ENCODE peak calls at places on chromosomes 3 and 15, in four cellular contexts. Q is neural crest cell, V is kidney glomerular epithelial cell, K is GM12891. H is an unnamed sample.

GRCh38 chr3:193884652-193885051 is 251.3 kb upstream of the HES1 start:
- DNase-seq in V (no peak), K (no peak), Q (no peak), H (no peak)

GRCh38 chr15:40353697-40354096 is 2.9 kb downstream of the PHGR1 start:
- DNase-seq in V (no peak), K (no peak), Q (no peak), H (no peak)

GRCh38 chr3:154224366-154224765 is 99.9 kb downstream of the DHX36 start:
- DNase-seq in V (no peak), Q (no peak), K (no peak), H (no peak)

GRCh38 chr3:45440562-45440961 is 52.2 kb downstream of the LARS2 start:
- DNase-seq in Q (no peak), K (no peak), V (no peak), H (no peak)

GRCh38 chr3:105827959-105828358 is 40.9 kb downstream of the CBLB start:
- DNase-seq in V (peak), K (no peak), Q (no peak), H (no peak)

GRCh38 chr15:27771892-27772291 is 327.2 kb downstream of the OCA2 start:
- DNase-seq in Q (no peak), V (no peak), K (no peak), H (no peak)

GRCh38 chr3:8164145-8164544 is 337.5 kb upstream of the LMCD1 start:
- DNase-seq in K (no peak), V (no peak), Q (no peak), H (no peak)

GRCh38 chr3:193874997-193875593 is 260.9 kb upstream of the HES1 start:
- DNase-seq in Q (no peak), V (no peak), K (no peak), H (no peak)

GRCh38 chr15:62639906-62640605 is 402.5 kb upstream of the TPM1 start:
- DNase-seq in K (no peak), V (no peak), Q (no peak), H (no peak)

H was measured in GM13977.